ENCODE peak calls at places on chromosomes 12 and 14, in six cellular contexts. Z, A, J, L, C and W are unnamed samples. For H3K36me3, the result is how much of the 10 kb centered on the place peaks cover.

GRCh38 chr12:76183459-76184186 is 99.1 kb upstream of the NAP1L1 start:
- DNase-seq in Z (no peak), A (no peak), J (peak), L (peak), C (peak), W (peak)

GRCh38 chr14:49868720-49869114 is 16.1 kb upstream of the NEMF start:
- DNase-seq in Z (no peak), A (no peak), J (no peak), L (no peak), C (no peak), W (no peak)

GRCh38 chr12:94207467-94208432 is 59.4 kb downstream of the PLXNC1 start:
- DNase-seq in Z (no peak), A (no peak), J (peak), L (no peak), C (no peak), W (no peak)

GRCh38 chr14:104705340-104706047 is 16.1 kb downstream of the INF2 start:
- DNase-seq in Z (no peak), A (no peak), J (no peak), L (no peak), C (peak), W (no peak)

GRCh38 chr12:124565656-124566180 is 1.7 kb downstream of the NCOR2 start:
- DNase-seq in Z (no peak), A (no peak), J (no peak), L (no peak), C (no peak), W (no peak)

GRCh38 chr12:8668441-8668840 is 5.8 kb upstream of the MFAP5 start:
- DNase-seq in Z (no peak), A (no peak), J (no peak), L (no peak), C (no peak), W (no peak)

GRCh38 chr12:93199831-93200236 is 177.9 kb upstream of the NUDT4 start:
- DNase-seq in Z (no peak), A (no peak), J (peak), L (no peak), C (peak), W (peak)

GRCh38 chr12:109288571-109288970 is 20.5 kb downstream of the FOXN4 start:
- DNase-seq in Z (no peak), A (no peak), J (no peak), L (no peak), C (no peak), W (no peak)

GRCh38 chr12:49945394-49946080 is 5.0 kb upstream of the AQP2 start:
- DNase-seq in Z (no peak), A (peak), J (peak), L (peak), C (peak), W (peak)

GRCh38 chr14:99148131-99148530 is 123.9 kb downstream of the BCL11B start:
- DNase-seq in Z (no peak), A (peak), J (no peak), L (no peak), C (no peak), W (no peak)

DNA sequence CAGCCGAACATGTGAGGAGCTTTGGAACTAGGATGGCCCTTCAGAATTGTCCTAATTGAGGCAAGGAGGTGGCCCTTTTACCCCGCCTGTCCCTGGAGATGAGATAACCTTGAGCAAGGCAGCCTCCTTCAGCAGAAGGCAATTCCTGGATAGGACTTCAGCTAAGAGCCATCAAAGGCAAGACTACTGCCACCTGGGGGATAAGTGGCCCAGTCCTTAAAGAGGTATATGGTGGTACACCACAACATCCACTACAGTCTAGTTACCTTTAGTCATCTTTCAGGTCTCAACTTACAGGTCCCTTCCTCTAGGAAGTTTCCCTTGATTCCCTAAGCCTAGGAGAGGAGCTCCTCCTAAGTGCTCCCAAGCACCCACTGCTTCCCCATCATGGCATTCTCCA is 204.2 kb upstream of the CDKN3 start:
- DNase-seq in Z (no peak), A (no peak), J (no peak), L (no peak), C (no peak), W (no peak)
- TF ChIP-seq CTCF in Z (no peak), A (no peak), J (no peak), L (no peak), C (no peak), W (no peak)

GRCh38 chr12:6982532-6982931 is 11.8 kb downstream of the EMG1 start:
- DNase-seq in Z (no peak), A (no peak), J (no peak), L (no peak), C (no peak), W (no peak)

GRCh38 chr12:6980075-6980474 is 9.4 kb downstream of the EMG1 start:
- DNase-seq in Z (no peak), A (no peak), J (no peak), L (no peak), C (no peak), W (no peak)

GRCh38 chr12:6980740-6981139 is 10.0 kb downstream of the EMG1 start:
- DNase-seq in Z (no peak), A (no peak), J (no peak), L (no peak), C (no peak), W (no peak)

GRCh38 chr12:6979453-6979852 is 8.7 kb downstream of the EMG1 start:
- DNase-seq in Z (no peak), A (no peak), J (no peak), L (no peak), C (no peak), W (no peak)

GRCh38 chr12:6981152-6982052 is 10.7 kb downstream of the EMG1 start:
- DNase-seq in Z (no peak), A (no peak), J (no peak), L (no peak), C (no peak), W (no peak)
- H3K36me3 ChIP-seq in Z (under half), A (under half), J (under half), L (under half), C (half or more), W (under half)

GRCh38 chr12:107515446-107515958 is 170.1 kb upstream of the PWP1 start:
- DNase-seq in Z (no peak), A (peak), J (peak), L (peak), C (peak), W (peak)
- TF ChIP-seq CTCF in Z (no peak), A (no peak), J (no peak), L (no peak), C (no peak), W (no peak)

DNA sequence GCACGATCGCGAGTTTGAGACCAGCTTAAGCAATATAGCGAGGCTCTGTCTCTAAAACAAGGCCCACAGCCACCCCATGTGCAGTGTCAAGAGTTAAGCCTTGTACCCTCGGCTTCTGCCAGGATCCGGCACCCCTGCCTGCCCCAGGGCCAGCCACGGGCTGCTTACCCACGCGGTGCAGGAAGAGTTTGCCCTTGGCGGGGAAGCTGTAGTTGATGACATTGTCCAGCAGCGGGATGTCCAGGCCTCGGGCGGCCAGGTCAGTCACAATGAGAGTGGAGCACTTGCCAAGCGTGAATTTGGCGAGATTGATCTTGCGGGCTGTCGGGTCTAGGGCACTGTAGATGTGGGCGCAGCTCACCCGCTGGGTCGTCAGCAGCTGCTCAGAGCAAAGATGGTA is 13.1 kb downstream of the DDX54 start:
- DNase-seq in Z (no peak), A (no peak), J (no peak), L (no peak), C (no peak), W (no peak)
- H3K36me3 ChIP-seq in Z (half or more), A (half or more), J (under half), L (under half), C (half or more), W (half or more)

DNA sequence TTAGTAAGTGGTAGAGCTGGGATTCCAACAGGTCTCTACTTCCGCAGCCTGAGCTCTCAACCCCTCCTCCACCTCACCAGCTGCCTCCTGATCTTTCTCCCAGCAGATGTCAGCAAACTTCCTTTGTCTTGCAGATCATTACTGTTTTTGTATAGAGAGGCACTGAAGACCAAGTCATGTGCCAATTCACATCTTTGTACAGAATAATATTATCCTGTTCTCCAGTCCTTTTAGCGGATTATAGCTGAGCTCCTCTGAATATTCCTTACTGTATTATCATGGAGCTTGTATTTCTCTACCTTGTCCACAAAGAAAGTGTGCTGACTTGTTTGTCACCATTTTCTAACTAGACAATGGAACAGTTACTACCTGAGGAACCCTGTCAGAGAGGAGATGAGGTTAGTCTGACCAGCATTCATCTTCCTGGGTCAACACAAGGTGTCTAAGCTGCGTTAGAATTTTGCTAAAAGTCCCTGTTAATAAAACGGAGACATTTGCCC is 142.3 kb upstream of the ARHGAP5 start:
- DNase-seq in Z (no peak), A (no peak), J (peak), L (no peak), C (peak), W (peak)
- TF ChIP-seq CTCF in Z (no peak), A (no peak), J (peak), L (peak), C (peak), W (no peak)

GRCh38 chr12:132055535-132056096 is 88.5 kb downstream of the DDX51 start:
- DNase-seq in Z (no peak), A (no peak), J (no peak), L (no peak), C (no peak), W (no peak)

GRCh38 chr12:132052191-132052932 is 91.8 kb downstream of the DDX51 start:
- DNase-seq in Z (no peak), A (no peak), J (no peak), L (no peak), C (no peak), W (no peak)

GRCh38 chr12:132054983-132055382 is 89.1 kb downstream of the DDX51 start:
- DNase-seq in Z (no peak), A (no peak), J (no peak), L (no peak), C (no peak), W (no peak)

GRCh38 chr12:132056320-132056719 is 87.8 kb downstream of the DDX51 start:
- DNase-seq in Z (no peak), A (no peak), J (no peak), L (no peak), C (no peak), W (no peak)

GRCh38 chr12:132053338-132054330 is 90.5 kb downstream of the DDX51 start:
- DNase-seq in Z (no peak), A (no peak), J (no peak), L (no peak), C (no peak), W (no peak)
- H3K36me3 ChIP-seq in Z (under half), A (under half), J (under half), L (under half), C (half or more), W (half or more)

DNA sequence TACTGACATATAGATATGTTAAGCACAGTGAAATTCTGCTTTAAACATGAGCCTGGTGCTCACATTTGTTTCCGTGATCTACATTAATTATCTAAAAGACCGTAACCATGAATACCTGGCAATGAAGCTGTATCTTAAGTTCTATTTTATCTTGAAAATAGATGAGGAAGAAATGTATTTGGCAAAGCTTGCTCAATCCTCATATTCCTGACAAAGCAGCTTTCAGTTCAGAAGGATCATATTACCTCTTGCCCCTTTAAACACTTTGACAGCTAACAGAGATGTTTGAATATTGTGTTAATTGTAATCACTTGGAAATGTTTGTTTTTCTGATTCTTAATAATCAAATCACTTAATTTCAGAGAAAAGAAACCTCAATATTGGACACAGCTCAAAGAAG is 9.7 kb downstream of the EPYC start:
- DNase-seq in Z (no peak), A (no peak), J (peak), L (no peak), C (no peak), W (no peak)
- TF ChIP-seq CTCF in Z (no peak), A (no peak), J (no peak), L (no peak), C (no peak), W (no peak)